ENCODE peak calls at places on chromosomes 2 and 18, in nine cellular contexts. M is CD8-positive, alpha-beta T cell; Z is GM06990; G is epithelial cell of esophagus; I is K562; T is GM20000; Y is WTC11; K is AG10803; D is GM10248. X is an unnamed sample.

GRCh38 chr2:229270551-229271410 is at the start of gene PID1:
- DNase-seq in G (peak; percentile 67), K (peak; percentile 79), M (no peak), T (no peak), Z (no peak), D (no peak), I (no peak), Y (peak; percentile 38), X (peak; percentile 60)

GRCh38 chr2:149559341-149560068 is 28.1 kb downstream of the MMADHC start:
- DNase-seq in D (no peak), M (no peak), K (no peak), G (no peak), Z (no peak), T (no peak), I (no peak), Y (no peak), X (no peak)

GRCh38 chr18:42392416-42392815 is 437.4 kb downstream of the PIK3C3 start:
- DNase-seq in Y (no peak), K (no peak), D (no peak), M (no peak), I (no peak), Z (no peak), G (no peak), T (no peak), X (no peak)

GRCh38 chr18:49757513-49758262 is 55.6 kb downstream of the ACAA2 start:
- DNase-seq in D (peak; percentile 48), K (no peak), G (peak; percentile 36), Z (peak; percentile 17), I (peak; percentile 33), M (no peak), T (peak; percentile 46), Y (peak; percentile 63), X (peak; percentile 39)

GRCh38 chr2:58866040-58866439 is 624.9 kb upstream of the FANCL start:
- DNase-seq in Z (peak; percentile 55), K (no peak), Y (peak; percentile 53), M (no peak), I (no peak), G (peak; percentile 2), D (no peak), T (no peak), X (no peak)

GRCh38 chr2:182868423-182868822 is 2.0 kb upstream of the FRZB start:
- DNase-seq in Y (no peak), K (no peak), G (no peak), M (no peak), Z (no peak), I (no peak), T (no peak), D (no peak), X (no peak)

GRCh38 chr2:39805936-39806608 is 27.0 kb upstream of the THUMPD2 start:
- DNase-seq in D (no peak), Z (no peak), K (peak; percentile 72), Y (no peak), T (no peak), M (no peak), G (peak; percentile 39), I (no peak), X (no peak)

GRCh38 chr2:219475697-219476604 is 22.7 kb upstream of the GMPPA start:
- DNase-seq in D (peak; percentile 79), Z (peak; percentile 41), I (peak; percentile 85), Y (peak; percentile 86), G (peak; percentile 61), M (peak; percentile 70), K (peak; percentile 53), T (peak; percentile 80), X (peak; percentile 89)

GRCh38 chr2:238868067-238868524 is 20.2 kb downstream of the TWIST2 start:
- DNase-seq in T (no peak), D (no peak), K (peak; percentile 75), Z (no peak), M (no peak), Y (no peak), G (no peak), I (no peak), X (no peak)

GRCh38 chr2:239114119-239114581 is 266.3 kb downstream of the TWIST2 start:
- DNase-seq in M (no peak), Z (no peak), I (no peak), Y (no peak), K (peak; percentile 51), G (peak; percentile 9), T (no peak), D (no peak), X (no peak)

GRCh38 chr2:72983500-72984039 is 66.3 kb downstream of the EMX1 start:
- DNase-seq in I (no peak), D (no peak), T (no peak), G (no peak), Y (no peak), Z (no peak), K (no peak), M (no peak), X (no peak)

GRCh38 chr2:236968101-236968886 is 117.4 kb upstream of the COPS8 start:
- DNase-seq in T (peak; percentile 45), M (peak; percentile 61), G (no peak), Y (no peak), D (no peak), I (no peak), Z (no peak), K (no peak), X (no peak)

GRCh38 chr2:233871432-233871831 is 3.2 kb upstream of the MSL3B start:
- DNase-seq in T (no peak), G (no peak), I (no peak), Y (no peak), Z (no peak), M (no peak), D (no peak), K (no peak), X (no peak)

GRCh38 chr2:233866479-233866878 is 1.7 kb downstream of the MSL3B start:
- DNase-seq in Y (no peak), K (no peak), Z (no peak), G (no peak), M (no peak), I (no peak), D (no peak), T (no peak), X (no peak)

GRCh38 chr2:233862261-233862768 is 5.9 kb downstream of the MSL3B start:
- DNase-seq in Z (no peak), I (no peak), T (no peak), M (no peak), G (no peak), Y (no peak), D (no peak), K (no peak), X (no peak)

GRCh38 chr2:233867993-233868532 is at the start of gene MSL3B:
- DNase-seq in M (peak; percentile 75), I (peak; percentile 76), D (peak; percentile 89), Z (peak; percentile 88), Y (peak; percentile 31), K (peak; percentile 54), T (peak; percentile 88), G (peak; percentile 55), X (peak; percentile 63)

GRCh38 chr2:233865838-233866237 is 2.3 kb downstream of the MSL3B start:
- DNase-seq in D (no peak), Z (no peak), M (no peak), K (no peak), Y (peak; percentile 32), I (no peak), G (no peak), T (no peak), X (no peak)
- TF ChIP-seq CTCF in D (no peak), Z (peak; percentile 28), M (no peak), K (peak; percentile 10), Y (peak; percentile 29), I (no peak), G (no peak), T (no peak), X (peak; percentile 58)

DNA sequence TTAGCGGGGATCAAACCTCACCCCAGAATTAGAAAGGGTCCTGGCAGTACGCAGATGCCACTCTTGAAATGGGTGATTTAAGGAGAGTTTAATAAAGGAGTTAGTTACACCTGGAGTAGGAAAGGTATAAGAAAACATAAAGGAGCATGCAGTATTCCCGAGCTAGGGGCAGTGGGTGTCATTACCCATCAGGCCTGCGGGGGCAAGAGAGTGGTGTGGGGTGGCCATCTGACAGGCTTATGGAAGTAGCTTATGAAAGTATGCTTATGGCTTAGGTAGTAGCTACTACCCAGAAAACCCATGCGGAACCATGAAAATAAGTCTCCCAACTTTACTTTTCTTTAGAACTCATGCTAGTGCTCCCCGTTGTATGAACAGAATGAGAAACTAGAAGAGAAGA is 568.9 kb upstream of the ACVR2A start:
- DNase-seq in T (no peak), M (no peak), Y (peak; percentile 46), G (peak; percentile 7), D (no peak), I (no peak), Z (no peak), K (no peak), X (peak; percentile 44)
- TF ChIP-seq CTCF in T (no peak), M (no peak), Y (peak; percentile 38), G (peak; percentile 4), D (no peak), I (no peak), Z (no peak), K (no peak), X (peak; percentile 59)

DNA sequence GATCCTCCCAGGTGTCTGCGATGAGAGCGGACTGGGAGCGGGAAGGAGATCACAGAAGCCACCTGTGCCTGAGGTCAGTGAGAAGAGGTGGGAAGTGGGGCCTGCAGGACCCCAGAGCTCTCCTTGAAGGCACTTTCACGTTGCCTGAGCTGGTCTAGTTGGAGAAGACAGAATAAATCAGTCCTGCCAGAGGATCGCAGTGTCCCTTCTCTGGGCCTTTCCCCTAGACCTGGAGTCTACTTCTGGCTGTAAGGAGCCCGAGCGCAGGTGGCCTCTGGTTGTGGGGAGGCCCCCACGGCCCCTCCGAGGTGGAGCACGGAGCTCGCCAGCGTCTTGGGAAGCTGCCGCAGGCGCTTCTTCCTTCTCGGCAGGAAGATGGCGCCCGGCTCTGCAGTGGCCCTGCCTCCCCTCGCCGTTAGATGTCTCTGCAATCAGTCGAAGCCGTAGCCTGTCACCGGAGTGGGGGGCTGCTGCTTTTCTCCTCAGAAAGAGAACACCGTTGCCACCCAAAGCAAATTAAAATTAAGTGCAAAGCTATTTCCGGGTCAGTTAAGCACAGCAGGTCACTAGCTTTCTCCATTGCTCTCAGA is 212.0 kb upstream of the MYT1L start:
- DNase-seq in Z (no peak), K (no peak), I (peak; percentile 48), T (no peak), M (no peak), G (no peak), Y (peak; percentile 68), D (no peak), X (no peak)
- TF ChIP-seq CTCF in Z (no peak), K (no peak), I (peak; percentile 61), T (no peak), M (no peak), G (peak; percentile 9), Y (no peak), D (no peak), X (no peak)

DNA sequence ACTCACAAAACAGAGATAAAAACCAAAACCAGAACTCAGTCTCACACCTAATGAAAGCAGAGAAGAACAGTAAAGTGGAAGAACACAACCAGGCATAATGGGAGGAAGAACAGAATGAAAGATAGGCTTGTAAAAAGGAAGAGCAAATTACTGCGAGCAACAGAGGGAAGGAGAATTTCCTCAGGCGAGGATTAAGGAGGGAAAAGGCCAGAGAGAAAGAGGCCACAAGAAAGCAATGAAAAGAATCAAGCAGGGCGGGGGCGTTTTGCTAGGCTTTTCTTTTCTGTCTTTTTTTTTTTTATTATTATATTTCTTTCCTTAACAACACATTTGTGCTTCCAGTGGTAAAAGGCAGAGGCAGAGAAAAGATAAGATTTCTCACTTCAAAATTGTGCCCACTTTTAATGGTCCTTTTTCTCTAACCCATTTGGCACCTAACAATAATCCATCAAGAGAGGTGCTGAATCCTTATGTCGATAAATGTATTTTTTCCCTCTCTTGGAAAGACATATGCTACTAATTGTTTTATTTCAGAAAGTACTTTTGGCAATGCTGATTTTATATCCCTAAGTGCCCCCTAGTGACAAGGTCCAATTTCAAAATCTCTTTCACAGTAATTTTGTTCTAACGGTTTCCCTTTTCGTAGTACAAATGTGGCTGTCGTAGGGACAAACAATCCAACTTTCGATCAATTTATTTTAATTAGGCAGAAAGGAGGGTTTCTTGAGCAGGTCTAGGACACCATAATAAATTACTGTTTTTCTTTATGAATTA is 138.7 kb upstream of the AQP4 start:
- DNase-seq in Z (no peak), Y (no peak), K (peak; percentile 14), M (no peak), D (no peak), I (no peak), T (peak; percentile 7), G (peak; percentile 9), X (no peak)
- TF ChIP-seq CTCF in Z (peak; percentile 37), Y (no peak), K (peak; percentile 47), M (no peak), D (peak; percentile 47), I (no peak), T (peak; percentile 5), G (peak; percentile 31), X (peak; percentile 17)

X was measured in glutamatergic neuron.